ENCODE peak calls at places on chromosomes 4 and X, in ten cellular contexts. One of them, this sample, is unnamed.

GRCh38 chrX:9293051-9293496 is 171.8 kb upstream of the TBL1X start:
- DNase-seq in ovary: no peak
- DNase-seq in CD8-positive, alpha-beta memory T cell: no peak
- DNase-seq in fibroblast of the aortic adventitia: no peak
- DNase-seq in AG10803: no peak
- DNase-seq in IMR-90: no peak
- DNase-seq in fibroblast of lung: no peak
- DNase-seq in epithelial cell of esophagus: no peak
- DNase-seq in WERI-Rb-1: peak; percentile 41
- DNase-seq in mucosa of descending colon: no peak
- DNase-seq in this sample: no peak

GRCh38 chrX:119045884-119046283 is 26.9 kb upstream of the CT47C1 start:
- DNase-seq in ovary: no peak
- DNase-seq in CD8-positive, alpha-beta memory T cell: no peak
- DNase-seq in fibroblast of the aortic adventitia: no peak
- DNase-seq in AG10803: no peak
- DNase-seq in IMR-90: no peak
- DNase-seq in fibroblast of lung: no peak
- DNase-seq in epithelial cell of esophagus: peak; percentile 11
- DNase-seq in WERI-Rb-1: no peak
- DNase-seq in mucosa of descending colon: no peak
- DNase-seq in this sample: no peak

GRCh38 chr4:132395576-132395975 is 753.5 kb upstream of the PCDH10 start:
- DNase-seq in ovary: no peak
- DNase-seq in CD8-positive, alpha-beta memory T cell: no peak
- DNase-seq in fibroblast of the aortic adventitia: no peak
- DNase-seq in AG10803: no peak
- DNase-seq in IMR-90: no peak
- DNase-seq in fibroblast of lung: no peak
- DNase-seq in epithelial cell of esophagus: no peak
- DNase-seq in WERI-Rb-1: no peak
- DNase-seq in mucosa of descending colon: no peak
- DNase-seq in this sample: peak; percentile 3

GRCh38 chrX:107506596-107507031 is 57.2 kb downstream of the FRMPD3 start:
- DNase-seq in ovary: no peak
- DNase-seq in CD8-positive, alpha-beta memory T cell: no peak
- DNase-seq in fibroblast of the aortic adventitia: no peak
- DNase-seq in AG10803: no peak
- DNase-seq in IMR-90: no peak
- DNase-seq in fibroblast of lung: no peak
- DNase-seq in epithelial cell of esophagus: no peak
- DNase-seq in WERI-Rb-1: no peak
- DNase-seq in mucosa of descending colon: no peak
- DNase-seq in this sample: no peak

GRCh38 chr4:13137400-13137799 is 346.7 kb downstream of the RAB28 start:
- DNase-seq in ovary: no peak
- DNase-seq in CD8-positive, alpha-beta memory T cell: no peak
- DNase-seq in fibroblast of the aortic adventitia: no peak
- DNase-seq in AG10803: no peak
- DNase-seq in IMR-90: no peak
- DNase-seq in fibroblast of lung: no peak
- DNase-seq in epithelial cell of esophagus: no peak
- DNase-seq in WERI-Rb-1: no peak
- DNase-seq in mucosa of descending colon: no peak
- DNase-seq in this sample: no peak

GRCh38 chr4:56817840-56818491 is 3.5 kb downstream of the SPINK2 start:
- DNase-seq in ovary: no peak
- DNase-seq in CD8-positive, alpha-beta memory T cell: no peak
- DNase-seq in fibroblast of the aortic adventitia: no peak
- DNase-seq in AG10803: no peak
- DNase-seq in IMR-90: no peak
- DNase-seq in fibroblast of lung: no peak
- DNase-seq in epithelial cell of esophagus: peak; percentile 51
- DNase-seq in WERI-Rb-1: no peak
- DNase-seq in mucosa of descending colon: no peak
- DNase-seq in this sample: peak; percentile 52

GRCh38 chr4:99845708-99846469 is 29.3 kb downstream of the DAPP1 start:
- DNase-seq in ovary: no peak
- DNase-seq in CD8-positive, alpha-beta memory T cell: no peak
- DNase-seq in fibroblast of the aortic adventitia: no peak
- DNase-seq in AG10803: no peak
- DNase-seq in IMR-90: no peak
- DNase-seq in fibroblast of lung: no peak
- DNase-seq in epithelial cell of esophagus: no peak
- DNase-seq in WERI-Rb-1: no peak
- DNase-seq in mucosa of descending colon: no peak
- DNase-seq in this sample: no peak

GRCh38 chr4:188110036-188110435 is 633 bp upstream of the TRIML2 start:
- DNase-seq in ovary: no peak
- DNase-seq in CD8-positive, alpha-beta memory T cell: no peak
- DNase-seq in fibroblast of the aortic adventitia: no peak
- DNase-seq in AG10803: no peak
- DNase-seq in IMR-90: no peak
- DNase-seq in fibroblast of lung: no peak
- DNase-seq in epithelial cell of esophagus: no peak
- DNase-seq in WERI-Rb-1: no peak
- DNase-seq in mucosa of descending colon: no peak
- DNase-seq in this sample: no peak

GRCh38 chrX:117327306-117327705 is 789.3 kb downstream of the KLHL13 start:
- DNase-seq in ovary: no peak
- DNase-seq in CD8-positive, alpha-beta memory T cell: no peak
- DNase-seq in fibroblast of the aortic adventitia: no peak
- DNase-seq in AG10803: no peak
- DNase-seq in IMR-90: no peak
- DNase-seq in fibroblast of lung: no peak
- DNase-seq in epithelial cell of esophagus: no peak
- DNase-seq in WERI-Rb-1: no peak
- DNase-seq in mucosa of descending colon: no peak
- DNase-seq in this sample: no peak

GRCh38 chr4:100786481-100786880 is 268.7 kb upstream of the EMCN start:
- DNase-seq in ovary: no peak
- DNase-seq in CD8-positive, alpha-beta memory T cell: no peak
- DNase-seq in fibroblast of the aortic adventitia: peak; percentile 53
- DNase-seq in AG10803: no peak
- DNase-seq in IMR-90: no peak
- DNase-seq in fibroblast of lung: no peak
- DNase-seq in epithelial cell of esophagus: no peak
- DNase-seq in WERI-Rb-1: no peak
- DNase-seq in mucosa of descending colon: no peak
- DNase-seq in this sample: peak; percentile 22

GRCh38 chrX:80766916-80767315 is 42.8 kb downstream of the BRWD3 start:
- DNase-seq in ovary: no peak
- DNase-seq in CD8-positive, alpha-beta memory T cell: no peak
- DNase-seq in fibroblast of the aortic adventitia: no peak
- DNase-seq in AG10803: no peak
- DNase-seq in IMR-90: no peak
- DNase-seq in fibroblast of lung: no peak
- DNase-seq in epithelial cell of esophagus: no peak
- DNase-seq in WERI-Rb-1: no peak
- DNase-seq in mucosa of descending colon: no peak
- DNase-seq in this sample: no peak

GRCh38 chrX:80765226-80765625 is 44.5 kb downstream of the BRWD3 start:
- DNase-seq in ovary: no peak
- DNase-seq in CD8-positive, alpha-beta memory T cell: no peak
- DNase-seq in fibroblast of the aortic adventitia: peak; percentile 76
- DNase-seq in AG10803: peak; percentile 86
- DNase-seq in IMR-90: peak; percentile 77
- DNase-seq in fibroblast of lung: peak; percentile 51
- DNase-seq in epithelial cell of esophagus: peak; percentile 63
- DNase-seq in WERI-Rb-1: no peak
- DNase-seq in mucosa of descending colon: no peak
- DNase-seq in this sample: peak; percentile 80
- H3K4me3 ChIP-seq in ovary: no peak overlapping the region
- H3K4me3 ChIP-seq in CD8-positive, alpha-beta memory T cell: no peak overlapping the region
- H3K4me3 ChIP-seq in fibroblast of the aortic adventitia: no peak overlapping the region
- H3K4me3 ChIP-seq in AG10803: no peak overlapping the region
- H3K4me3 ChIP-seq in IMR-90: no peak overlapping the region
- H3K4me3 ChIP-seq in fibroblast of lung: no peak overlapping the region
- H3K4me3 ChIP-seq in epithelial cell of esophagus: no peak overlapping the region
- H3K4me3 ChIP-seq in WERI-Rb-1: no peak overlapping the region
- H3K4me3 ChIP-seq in mucosa of descending colon: no peak overlapping the region
- H3K4me3 ChIP-seq in this sample: no peak overlapping the region

GRCh38 chr4:6918345-6918744 is 8.7 kb downstream of the TBC1D14 start:
- DNase-seq in ovary: no peak
- DNase-seq in CD8-positive, alpha-beta memory T cell: no peak
- DNase-seq in fibroblast of the aortic adventitia: no peak
- DNase-seq in AG10803: no peak
- DNase-seq in IMR-90: no peak
- DNase-seq in fibroblast of lung: no peak
- DNase-seq in epithelial cell of esophagus: no peak
- DNase-seq in WERI-Rb-1: no peak
- DNase-seq in mucosa of descending colon: peak; percentile 47
- DNase-seq in this sample: no peak
- H3K4me3 ChIP-seq in ovary: no peak overlapping the region
- H3K4me3 ChIP-seq in CD8-positive, alpha-beta memory T cell: peak overlapping the region; percentile 18
- H3K4me3 ChIP-seq in fibroblast of the aortic adventitia: no peak overlapping the region
- H3K4me3 ChIP-seq in AG10803: no peak overlapping the region
- H3K4me3 ChIP-seq in IMR-90: no peak overlapping the region
- H3K4me3 ChIP-seq in fibroblast of lung: no peak overlapping the region
- H3K4me3 ChIP-seq in epithelial cell of esophagus: no peak overlapping the region
- H3K4me3 ChIP-seq in WERI-Rb-1: no peak overlapping the region
- H3K4me3 ChIP-seq in mucosa of descending colon: no peak overlapping the region
- H3K4me3 ChIP-seq in this sample: no peak overlapping the region

DNA sequence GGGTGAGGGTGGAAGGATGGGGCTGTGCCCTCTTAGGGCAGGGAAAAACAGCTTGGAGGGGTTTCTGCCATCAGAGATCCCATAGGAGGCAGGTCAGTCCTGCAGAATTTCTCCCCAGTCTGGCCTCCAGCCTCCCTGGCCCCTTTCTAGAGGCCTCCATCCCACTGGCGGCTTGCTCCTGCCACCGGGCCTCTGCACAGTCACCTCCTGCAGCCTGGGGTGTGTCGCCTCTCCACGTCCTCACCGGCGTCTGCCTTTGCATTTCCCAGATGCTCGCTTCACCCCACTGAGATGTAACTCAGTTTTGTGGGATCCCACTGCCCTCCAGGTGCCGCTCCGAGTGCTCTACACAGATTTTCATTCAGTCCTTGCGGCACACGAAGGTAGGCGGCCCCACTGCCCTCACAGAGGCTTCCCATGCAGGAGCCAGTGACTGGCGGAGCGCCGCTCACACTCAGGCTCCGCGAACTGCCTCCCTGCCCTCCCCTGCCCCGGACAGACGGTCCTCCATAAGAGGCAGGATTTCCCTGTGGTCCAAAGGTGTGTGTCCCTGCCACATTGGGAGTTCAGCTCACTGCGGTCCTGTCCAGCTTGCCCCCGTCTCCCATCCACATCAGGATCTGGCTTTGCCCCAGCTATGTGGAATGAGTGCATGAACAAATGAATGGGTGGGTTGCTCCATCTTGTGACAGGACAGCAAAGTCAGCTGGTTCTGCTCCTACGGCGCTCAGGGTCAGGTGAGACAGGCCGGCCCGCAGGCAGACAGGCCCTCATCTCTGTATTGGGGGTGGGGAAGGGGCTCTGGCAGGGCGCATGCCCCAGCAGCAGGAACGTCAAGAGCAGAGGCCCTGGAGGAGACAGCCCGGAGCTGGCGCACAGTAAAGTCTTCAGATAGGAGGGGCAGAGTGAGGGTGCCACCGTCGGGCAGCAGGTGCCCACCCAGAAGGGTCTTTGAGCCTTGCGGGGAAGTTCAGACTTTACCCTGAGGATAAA is 2.7 kb upstream of the TMEM271 start:
- DNase-seq in ovary: no peak
- DNase-seq in CD8-positive, alpha-beta memory T cell: no peak
- DNase-seq in fibroblast of the aortic adventitia: no peak
- DNase-seq in AG10803: no peak
- DNase-seq in IMR-90: no peak
- DNase-seq in fibroblast of lung: no peak
- DNase-seq in epithelial cell of esophagus: no peak
- DNase-seq in WERI-Rb-1: no peak
- DNase-seq in mucosa of descending colon: no peak
- DNase-seq in this sample: no peak
- H3K4me3 ChIP-seq in ovary: no peak overlapping the region
- H3K4me3 ChIP-seq in CD8-positive, alpha-beta memory T cell: no peak overlapping the region
- H3K4me3 ChIP-seq in fibroblast of the aortic adventitia: no peak overlapping the region
- H3K4me3 ChIP-seq in AG10803: no peak overlapping the region
- H3K4me3 ChIP-seq in IMR-90: no peak overlapping the region
- H3K4me3 ChIP-seq in fibroblast of lung: no peak overlapping the region
- H3K4me3 ChIP-seq in epithelial cell of esophagus: no peak overlapping the region
- H3K4me3 ChIP-seq in WERI-Rb-1: no peak overlapping the region
- H3K4me3 ChIP-seq in mucosa of descending colon: no peak overlapping the region
- H3K4me3 ChIP-seq in this sample: no peak overlapping the region

GRCh38 chr4:165493359-165493758 is 114.6 kb downstream of the CPE start:
- DNase-seq in ovary: peak; percentile 34
- DNase-seq in CD8-positive, alpha-beta memory T cell: peak; percentile 31
- DNase-seq in fibroblast of the aortic adventitia: peak; percentile 60
- DNase-seq in AG10803: peak; percentile 53
- DNase-seq in IMR-90: peak; percentile 38
- DNase-seq in fibroblast of lung: peak; percentile 70
- DNase-seq in epithelial cell of esophagus: peak; percentile 77
- DNase-seq in WERI-Rb-1: peak; percentile 87
- DNase-seq in mucosa of descending colon: peak; percentile 56
- DNase-seq in this sample: peak; percentile 30
- H3K4me3 ChIP-seq in ovary: no peak overlapping the region
- H3K4me3 ChIP-seq in CD8-positive, alpha-beta memory T cell: no peak overlapping the region
- H3K4me3 ChIP-seq in fibroblast of the aortic adventitia: no peak overlapping the region
- H3K4me3 ChIP-seq in AG10803: no peak overlapping the region
- H3K4me3 ChIP-seq in IMR-90: no peak overlapping the region
- H3K4me3 ChIP-seq in fibroblast of lung: no peak overlapping the region
- H3K4me3 ChIP-seq in epithelial cell of esophagus: no peak overlapping the region
- H3K4me3 ChIP-seq in WERI-Rb-1: peak overlapping the region; percentile 21
- H3K4me3 ChIP-seq in mucosa of descending colon: no peak overlapping the region
- H3K4me3 ChIP-seq in this sample: no peak overlapping the region

GRCh38 chr4:121219222-121219621 is 55.1 kb upstream of the TNIP3 start:
- DNase-seq in ovary: no peak
- DNase-seq in CD8-positive, alpha-beta memory T cell: no peak
- DNase-seq in fibroblast of the aortic adventitia: no peak
- DNase-seq in AG10803: no peak
- DNase-seq in IMR-90: peak; percentile 2
- DNase-seq in fibroblast of lung: peak; percentile 74
- DNase-seq in epithelial cell of esophagus: no peak
- DNase-seq in WERI-Rb-1: no peak
- DNase-seq in mucosa of descending colon: no peak
- DNase-seq in this sample: no peak
- H3K4me3 ChIP-seq in ovary: no peak overlapping the region
- H3K4me3 ChIP-seq in CD8-positive, alpha-beta memory T cell: peak overlapping the region; percentile 22
- H3K4me3 ChIP-seq in fibroblast of the aortic adventitia: no peak overlapping the region
- H3K4me3 ChIP-seq in AG10803: no peak overlapping the region
- H3K4me3 ChIP-seq in IMR-90: peak overlapping the region; percentile 18
- H3K4me3 ChIP-seq in fibroblast of lung: no peak overlapping the region
- H3K4me3 ChIP-seq in epithelial cell of esophagus: no peak overlapping the region
- H3K4me3 ChIP-seq in WERI-Rb-1: no peak overlapping the region
- H3K4me3 ChIP-seq in mucosa of descending colon: no peak overlapping the region
- H3K4me3 ChIP-seq in this sample: no peak overlapping the region

This sample was measured in astrocyte.